ENCODE peak calls at places on chromosomes 5 and 9, in nine cellular contexts. C is stimulated activated CD8-positive, alpha-beta memory T cell treated with anti-CD3 and anti-CD28 coated beads, Interleukin-12 subunit alpha, Interleukin-12 subunit beta, amount 100 ng/mL, for 4 hours; S is stimulated activated CD4-positive, alpha-beta T cell treated with anti-CD3 and anti-CD28 coated beads, Interleukin-4, amount 100 ng/mL, for 48 hours; T is ascending aorta; X is cardiac muscle cell; A is substantia nigra; G is AG09309; Y is glutamatergic neuron; J is cardiac fibroblast. W is an unnamed sample.

GRCh38 chr9:93265301-93265971 is 81.5 kb downstream of the WNK2 start:
- DNase-seq in C (no peak), S (no peak), T (peak), X (no peak), A (no peak), G (no peak), Y (no peak), J (no peak), W (no peak)

GRCh38 chr5:127723571-127723970 is 20.4 kb downstream of the CCDC192 start:
- DNase-seq in C (no peak), S (no peak), T (no peak), X (no peak), A (no peak), G (no peak), Y (no peak), J (peak), W (peak)

GRCh38 chr5:65760504-65761275 is 38.7 kb downstream of the NLN start:
- DNase-seq in C (peak), S (no peak), T (no peak), X (no peak), A (peak), G (peak), Y (no peak), J (peak), W (peak)

GRCh38 chr5:102758576-102758975 is 3.5 kb downstream of the PAM start:
- DNase-seq in C (no peak), S (no peak), T (no peak), X (no peak), A (no peak), G (no peak), Y (no peak), J (peak), W (no peak)

GRCh38 chr9:112091805-112092204 is 83.3 kb downstream of the SUSD1 start:
- DNase-seq in C (no peak), S (no peak), T (no peak), X (peak), A (no peak), G (no peak), Y (peak), J (peak), W (no peak)

GRCh38 chr5:77651343-77651742 is 12.8 kb upstream of the OTP start:
- DNase-seq in C (no peak), S (no peak), T (no peak), X (no peak), A (no peak), G (no peak), Y (no peak), J (no peak), W (no peak)

GRCh38 chr5:54455413-54456157 is at the start of gene HSPB3:
- DNase-seq in C (no peak), S (no peak), T (peak), X (peak), A (no peak), G (peak), Y (no peak), J (peak), W (peak)

GRCh38 chr5:109837226-109837861 is 147.6 kb downstream of the MAN2A1 start:
- DNase-seq in C (no peak), S (no peak), T (no peak), X (no peak), A (no peak), G (no peak), Y (no peak), J (no peak), W (no peak)

GRCh38 chr9:136694163-136694864 is 7.1 kb upstream of the AGPAT2 start:
- DNase-seq in C (no peak), S (peak), T (no peak), X (peak), A (no peak), G (no peak), Y (peak), J (peak), W (peak)

GRCh38 chr9:105309531-105309931 is 65.1 kb downstream of the SLC44A1 start:
- DNase-seq in C (no peak), S (no peak), T (no peak), X (no peak), A (no peak), G (no peak), Y (no peak), J (no peak), W (no peak)

GRCh38 chr5:113190347-113190746 is 213.7 kb downstream of the DCP2 start:
- DNase-seq in C (no peak), S (no peak), T (no peak), X (no peak), A (no peak), G (no peak), Y (no peak), J (peak), W (no peak)

GRCh38 chr5:149596712-149597111 is 15.4 kb downstream of the ARHGEF37 start:
- DNase-seq in C (no peak), S (no peak), T (peak), X (no peak), A (no peak), G (no peak), Y (no peak), J (no peak), W (no peak)

GRCh38 chr5:157971466-157972324 is 112.8 kb upstream of the CLINT1 start:
- DNase-seq in C (no peak), S (no peak), T (no peak), X (peak), A (peak), G (no peak), Y (no peak), J (no peak), W (peak)

GRCh38 chr9:71001780-71002386 is 119.5 kb downstream of the TRPM3 start:
- DNase-seq in C (no peak), S (no peak), T (no peak), X (peak), A (no peak), G (peak), Y (no peak), J (peak), W (no peak)

GRCh38 chr5:36383942-36384341 is 82.2 kb upstream of the RANBP3L start:
- DNase-seq in C (no peak), S (no peak), T (no peak), X (no peak), A (no peak), G (no peak), Y (no peak), J (no peak), W (no peak)

GRCh38 chr9:104094534-104095020 is 468 bp downstream of the SMC2 start:
- DNase-seq in C (no peak), S (no peak), T (no peak), X (no peak), A (no peak), G (no peak), Y (no peak), J (peak), W (peak)

GRCh38 chr9:120402741-120403542 is 177.0 kb downstream of the CDK5RAP2 start:
- DNase-seq in C (no peak), S (no peak), T (peak), X (no peak), A (no peak), G (peak), Y (no peak), J (peak), W (peak)

W was measured in MG63.